ENCODE peak calls at places on chromosomes 16 and 17, in four cellular contexts. E is stimulated activated naive CD8-positive, alpha-beta T cell treated with anti-CD3 and anti-CD28 coated beads, Interleukin-15, Interleukin-2, amounts not matched to agents 100 U/mL and 50 U/mL, for 24 hours; C is ascending aorta; Q is Karpas-422. I is an unnamed sample.
A peak's percentile ranks its signal among the peaks of the same experiment; 100 is the strongest.

GRCh38 chr16:67936876-67937605 is 391 bp upstream of the PSMB10 start:
- DNase-seq in C (no peak), Q (peak; percentile 94), E (peak; percentile 78), I (no peak)

GRCh38 chr17:64777413-64778101 is 115.5 kb upstream of the SMURF2 start:
- DNase-seq in C (peak; percentile 69), E (no peak), Q (peak; percentile 76), I (no peak)

GRCh38 chr17:9725575-9725974 is 65.8 kb downstream of the DHRS7C start:
- DNase-seq in Q (no peak), C (no peak), E (no peak), I (no peak)

GRCh38 chr16:85508388-85508787 is 104.7 kb upstream of the GSE1 start:
- DNase-seq in Q (no peak), E (no peak), C (no peak), I (no peak)

GRCh38 chr17:27975146-27976011 is 67.1 kb upstream of the NLK start:
- DNase-seq in E (no peak), Q (no peak), C (no peak), I (no peak)

GRCh38 chr16:25051446-25052160 is 36.4 kb upstream of the ARHGAP17 start:
- DNase-seq in Q (no peak), E (no peak), C (no peak), I (peak; percentile 73)

GRCh38 chr16:89775223-89775622 is 41.2 kb downstream of the FANCA start:
- DNase-seq in E (no peak), C (no peak), Q (no peak), I (no peak)

GRCh38 chr16:48556913-48557351 is 53.0 kb downstream of the N4BP1 start:
- DNase-seq in E (peak; percentile 51), Q (no peak), C (no peak), I (peak; percentile 81)

GRCh38 chr16:81730090-81731051 is 48.7 kb upstream of the PLCG2 start:
- DNase-seq in C (peak; percentile 87), E (peak; percentile 73), Q (peak; percentile 72), I (peak; percentile 90)

GRCh38 chr16:17125671-17126070 is 345.1 kb downstream of the XYLT1 start:
- DNase-seq in E (no peak), C (no peak), Q (no peak), I (no peak)

GRCh38 chr16:64455275-64455674 is 666.6 kb downstream of the CDH11 start:
- DNase-seq in C (no peak), E (no peak), Q (peak; percentile 77), I (no peak)

GRCh38 chr17:79960788-79961522 is 74.7 kb downstream of the TBC1D16 start:
- DNase-seq in C (no peak), E (no peak), Q (no peak), I (peak; percentile 60)

GRCh38 chr17:40922239-40922638 is 15.2 kb downstream of the KRT23 start:
- DNase-seq in Q (no peak), E (no peak), C (peak; percentile 68), I (peak; percentile 90)

GRCh38 chr16:67534420-67534819 is 5.8 kb downstream of the RIPOR1 start:
- DNase-seq in C (no peak), Q (peak; percentile 50), E (no peak), I (no peak)

GRCh38 chr16:7086842-7087616 is 245.6 kb upstream of the RBFOX1 start:
- DNase-seq in Q (no peak), C (no peak), E (no peak), I (no peak)

GRCh38 chr16:20114356-20114755 is 40.7 kb upstream of the GPR139 start:
- DNase-seq in E (no peak), Q (no peak), C (no peak), I (no peak)

GRCh38 chr16:73000020-73000906 is 47.7 kb downstream of the ZFHX3 start:
- DNase-seq in C (peak; percentile 73), Q (no peak), E (no peak), I (no peak)

GRCh38 chr17:42460371-42460770 is 1.7 kb downstream of the ATP6V0A1 start:
- DNase-seq in Q (no peak), C (no peak), E (no peak), I (no peak)

GRCh38 chr16:66369055-66369592 is 2.6 kb downstream of the CDH5 start:
- DNase-seq in E (no peak), Q (no peak), C (no peak), I (no peak)

GRCh38 chr17:78063489-78063888 is 65.1 kb downstream of the TMC6 start:
- DNase-seq in C (no peak), Q (no peak), E (no peak), I (no peak)

GRCh38 chr17:11898526-11899235 is 98.6 kb downstream of the ZNF18 start:
- DNase-seq in E (no peak), Q (no peak), C (no peak), I (no peak)

GRCh38 chr16:57146735-57147134 is 39.1 kb downstream of the PSME3IP1 start:
- DNase-seq in E (no peak), Q (peak; percentile 66), C (no peak), I (peak; percentile 11)

GRCh38 chr17:75689441-75689873 is 22.3 kb downstream of the SAP30BP start:
- DNase-seq in Q (no peak), C (no peak), E (peak; percentile 46), I (no peak)

GRCh38 chr17:18896947-18897346 is 39.0 kb downstream of the PRPSAP2 start:
- DNase-seq in C (no peak), Q (no peak), E (no peak), I (no peak)

GRCh38 chr17:50696365-50696879 is 11.3 kb downstream of the ANKRD40 start:
- DNase-seq in E (no peak), Q (no peak), C (no peak), I (no peak)

GRCh38 chr17:27613425-27613824 is 17.6 kb upstream of the LGALS9 start:
- DNase-seq in E (no peak), Q (no peak), C (no peak), I (no peak)

GRCh38 chr17:16872836-16873653 is 98.9 kb downstream of the TNFRSF13B start:
- DNase-seq in C (peak; percentile 60), Q (peak; percentile 82), E (peak; percentile 71), I (peak; percentile 4)

GRCh38 chr16:2178321-2179106 is 17.9 kb downstream of the CASKIN1 start:
- DNase-seq in Q (no peak), C (no peak), E (peak; percentile 39), I (no peak)

GRCh38 chr16:57284206-57284951 is at the start of gene PLLP:
- DNase-seq in E (peak; percentile 56), Q (no peak), C (no peak), I (peak; percentile 66)

I was measured in mesenchymal stem cell.